ENCODE peak calls at places on chromosomes 2 and 18, in five cellular contexts. O, S, U, Y and T are unnamed samples.

GRCh38 chr2:7363906-7364305 is 446.7 kb downstream of the RNF144A start:
- DNase-seq in O (no peak), S (no peak), U (no peak), Y (no peak), T (no peak)

GRCh38 chr2:3594493-3595281 is at the start of gene COLEC11:
- DNase-seq in O (no peak), S (no peak), U (peak), Y (peak), T (no peak)

GRCh38 chr18:23953984-23954383 is 60.6 kb upstream of the TTC39C start:
- DNase-seq in O (no peak), S (no peak), U (no peak), Y (no peak), T (no peak)

GRCh38 chr2:182818541-182819308 is 47.7 kb downstream of the FRZB start:
- DNase-seq in O (no peak), S (no peak), U (no peak), Y (no peak), T (no peak)

GRCh38 chr2:46480562-46480961 is 1.2 kb downstream of the TMEM247 start:
- DNase-seq in O (no peak), S (no peak), U (no peak), Y (no peak), T (no peak)

GRCh38 chr2:229733606-229734205 is 19.4 kb upstream of the DNER start:
- DNase-seq in O (no peak), S (no peak), U (no peak), Y (no peak), T (no peak)

GRCh38 chr2:239441261-239441701 is 40.5 kb upstream of the HDAC4 start:
- DNase-seq in O (no peak), S (no peak), U (no peak), Y (no peak), T (no peak)

GRCh38 chr2:25606892-25607291 is 66.5 kb downstream of the DTNB start:
- DNase-seq in O (no peak), S (peak), U (peak), Y (no peak), T (no peak)

GRCh38 chr2:128475427-128476211 is 157.0 kb upstream of the HS6ST1 start:
- DNase-seq in O (no peak), S (no peak), U (no peak), Y (no peak), T (no peak)

GRCh38 chr2:162091325-162092007 is 17.5 kb upstream of the DPP4 start:
- DNase-seq in O (no peak), S (no peak), U (no peak), Y (no peak), T (no peak)

GRCh38 chr2:128447538-128447885 is 128.8 kb upstream of the HS6ST1 start:
- DNase-seq in O (no peak), S (no peak), U (no peak), Y (no peak), T (no peak)

GRCh38 chr2:28532399-28532798 is 36.5 kb downstream of the PLB1 start:
- DNase-seq in O (no peak), S (no peak), U (no peak), Y (no peak), T (no peak)

GRCh38 chr2:79966369-79966768 is 338.2 kb downstream of the LRRTM1 start:
- DNase-seq in O (no peak), S (no peak), U (no peak), Y (no peak), T (no peak)

GRCh38 chr2:237538901-237539300 is 27.5 kb upstream of the PRLH start:
- DNase-seq in O (no peak), S (no peak), U (no peak), Y (no peak), T (no peak)

GRCh38 chr2:61178603-61179545 is 16.9 kb downstream of the C2orf74 start:
- DNase-seq in O (no peak), S (no peak), U (peak), Y (peak), T (peak)

GRCh38 chr2:185984670-185985069 is 246.1 kb downstream of the FSIP2 start:
- DNase-seq in O (no peak), S (no peak), U (peak), Y (no peak), T (no peak)

GRCh38 chr2:188256420-188256819 is 35.3 kb upstream of the GULP1 start:
- DNase-seq in O (no peak), S (no peak), U (no peak), Y (no peak), T (no peak)

GRCh38 chr18:24502621-24503020 is 42.2 kb downstream of the HRH4 start:
- DNase-seq in O (no peak), S (no peak), U (no peak), Y (no peak), T (no peak)

GRCh38 chr2:164224007-164224406 is 397.3 kb downstream of the GRB14 start:
- DNase-seq in O (no peak), S (no peak), U (no peak), Y (no peak), T (no peak)

GRCh38 chr2:62137431-62137830 is 58.5 kb upstream of the B3GNT2 start:
- DNase-seq in O (no peak), S (no peak), U (peak), Y (no peak), T (no peak)

GRCh38 chr2:231193216-231193615 is 5.2 kb upstream of the ARMC9 start:
- DNase-seq in O (no peak), S (no peak), U (no peak), Y (no peak), T (no peak)

GRCh38 chr2:173720310-173720709 is 244.9 kb downstream of the SP3 start:
- DNase-seq in O (no peak), S (no peak), U (peak), Y (no peak), T (no peak)

GRCh38 chr2:36468463-36469266 is 113.1 kb downstream of the CRIM1 start:
- DNase-seq in O (no peak), S (no peak), U (peak), Y (no peak), T (peak)

GRCh38 chr2:163347982-163348842 is 387.6 kb downstream of the FIGN start:
- DNase-seq in O (peak), S (peak), U (peak), Y (peak), T (peak)

GRCh38 chr18:36580266-36580665 is 248.5 kb downstream of the TPGS2 start:
- DNase-seq in O (no peak), S (no peak), U (peak), Y (no peak), T (peak)

GRCh38 chr2:112254466-112255240 is at the start of gene ZC3H8:
- DNase-seq in O (peak), S (peak), U (peak), Y (peak), T (peak)
- TF ChIP-seq CTCF in O (no peak), S (no peak), U (no peak), Y (no peak), T (no peak)

DNA sequence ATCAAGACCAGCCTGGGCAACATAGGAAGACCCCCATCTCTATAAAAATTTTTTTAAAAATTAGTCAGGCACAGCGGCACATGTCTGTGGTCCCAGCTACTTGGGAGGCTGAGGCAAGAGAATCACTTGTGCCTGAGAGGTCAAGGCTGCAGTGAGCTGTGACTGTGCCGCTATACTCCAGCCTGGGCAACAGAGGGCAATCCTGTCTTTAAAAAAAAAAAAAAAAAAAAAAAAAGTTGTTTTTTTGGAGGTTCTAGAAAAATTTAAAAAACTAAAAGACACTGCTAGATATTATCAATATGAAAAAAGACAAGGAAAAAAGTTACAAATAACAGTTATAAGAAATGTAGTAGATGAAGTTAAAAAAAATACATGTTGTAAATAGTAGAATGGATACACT is 56.1 kb upstream of the C2orf15 start:
- DNase-seq in O (no peak), S (no peak), U (peak), Y (no peak), T (no peak)
- TF ChIP-seq CTCF in O (no peak), S (peak), U (peak), Y (peak), T (no peak)

GRCh38 chr18:75244336-75244735 is 33.7 kb downstream of the TSHZ1 start:
- DNase-seq in O (no peak), S (no peak), U (no peak), Y (no peak), T (no peak)
- TF ChIP-seq CTCF in O (no peak), S (no peak), U (no peak), Y (no peak), T (no peak)

DNA sequence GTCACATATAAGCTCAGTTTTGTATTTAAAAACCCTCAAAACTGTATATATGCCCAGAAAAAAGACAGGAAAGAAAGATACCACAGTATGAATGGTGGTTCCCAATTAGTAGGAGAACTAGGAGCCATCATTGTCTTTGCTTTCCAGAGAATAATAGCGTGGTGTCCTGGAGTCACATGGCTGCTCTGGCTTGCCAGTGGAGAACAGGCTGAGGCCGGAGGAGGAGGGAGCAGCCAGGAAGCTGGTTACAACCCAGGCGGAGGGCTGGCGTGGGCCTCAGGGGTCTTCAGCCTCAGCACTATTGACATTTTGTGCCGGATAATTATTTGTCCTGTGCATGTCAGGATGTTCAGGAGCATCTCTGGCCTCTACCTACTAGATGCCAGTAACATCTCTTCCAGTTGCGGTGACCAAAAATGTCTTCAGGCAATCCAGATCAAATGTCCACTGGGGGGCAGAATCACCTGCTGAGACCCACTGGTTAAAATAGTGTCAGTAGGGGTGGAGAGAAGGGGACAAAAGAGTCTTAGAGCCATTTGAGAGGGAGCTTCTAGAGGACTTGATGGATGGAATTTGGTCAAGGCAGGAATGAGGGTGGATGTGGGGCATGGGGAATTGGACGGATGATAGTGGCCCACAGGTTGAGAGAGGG is 144.8 kb downstream of the AGAP1 start:
- DNase-seq in O (no peak), S (no peak), U (no peak), Y (no peak), T (no peak)
- TF ChIP-seq CTCF in O (no peak), S (peak), U (no peak), Y (no peak), T (no peak)

GRCh38 chr18:43277164-43277600 is at the start of gene SYT4:
- DNase-seq in O (no peak), S (no peak), U (peak), Y (peak), T (no peak)
- TF ChIP-seq CTCF in O (no peak), S (no peak), U (no peak), Y (no peak), T (no peak)

DNA sequence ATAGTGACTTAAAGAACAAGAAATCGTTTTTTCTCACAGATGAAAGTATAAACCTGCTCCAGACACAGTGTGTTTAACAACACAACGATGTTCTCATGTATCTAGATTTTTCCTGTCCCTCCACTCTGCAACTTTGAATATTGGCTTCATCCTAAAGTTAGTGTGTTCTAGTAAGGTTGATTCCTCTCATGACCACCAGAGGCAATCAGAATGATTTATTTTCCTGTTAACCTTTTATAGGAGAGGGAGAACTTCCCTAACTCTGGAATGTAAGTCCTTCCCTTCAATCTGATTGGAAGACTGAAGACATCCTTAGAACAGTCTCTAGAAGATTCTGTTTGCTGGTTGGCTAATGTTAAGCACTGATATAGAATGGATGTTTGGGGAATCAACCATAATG is 41.0 kb upstream of the TAF4B start:
- DNase-seq in O (no peak), S (peak), U (peak), Y (no peak), T (no peak)
- TF ChIP-seq CTCF in O (no peak), S (no peak), U (no peak), Y (no peak), T (no peak)

GRCh38 chr2:23330214-23330613 is 54.8 kb upstream of the KLHL29 start:
- DNase-seq in O (no peak), S (peak), U (peak), Y (no peak), T (no peak)
- TF ChIP-seq CTCF in O (no peak), S (peak), U (peak), Y (no peak), T (no peak)

GRCh38 chr2:195575879-195576391 is 81.1 kb upstream of the SLC39A10 start:
- DNase-seq in O (no peak), S (peak), U (peak), Y (no peak), T (no peak)
- TF ChIP-seq CTCF in O (no peak), S (peak), U (no peak), Y (no peak), T (peak)

GRCh38 chr18:5104246-5104645 is 92.8 kb downstream of the AKAIN1 start:
- DNase-seq in O (no peak), S (no peak), U (no peak), Y (no peak), T (no peak)
- TF ChIP-seq CTCF in O (no peak), S (no peak), U (no peak), Y (no peak), T (no peak)

GRCh38 chr2:130376433-130377293 is 20.8 kb downstream of the PTPN18 start:
- DNase-seq in O (no peak), S (no peak), U (no peak), Y (no peak), T (no peak)
- TF ChIP-seq CTCF in O (no peak), S (no peak), U (peak), Y (no peak), T (no peak)